ENCODE peak calls at places on chromosomes 12 and 14, in ten cellular contexts. H is ovary, U is endothelial cell of umbilical vein, F is right lobe of liver, T is thyroid gland, W is A549, S is stomach, X is suprapubic skin, L is lower leg skin, K is tibial nerve. Z is an unnamed sample.

GRCh38 chr14:66496911-66497310 is 10.7 kb downstream of the CCDC196 start:
- DNase-seq in H (no peak), X (no peak), U (no peak), K (no peak), L (no peak), W (no peak), S (no peak), F (no peak), T (no peak), Z (no peak)

GRCh38 chr12:68352067-68352466 is 19.9 kb upstream of the MDM1 start:
- DNase-seq in L (no peak), X (no peak), K (no peak), U (peak), S (no peak), W (peak), H (no peak), F (no peak), T (no peak), Z (no peak)

GRCh38 chr12:75208851-75209781 is 523 bp downstream of the KCNC2 start:
- DNase-seq in X (no peak), W (peak), K (no peak), L (no peak), F (no peak), H (no peak), T (no peak), S (no peak), U (peak), Z (no peak)

GRCh38 chr12:5012337-5012736 is 31.3 kb upstream of the KCNA5 start:
- DNase-seq in L (no peak), F (no peak), X (no peak), U (no peak), H (no peak), S (no peak), T (no peak), K (no peak), W (no peak), Z (no peak)

GRCh38 chr12:115872919-115873357 is 404.6 kb downstream of the MED13L start:
- DNase-seq in K (no peak), T (peak), L (no peak), W (peak), S (peak), H (no peak), U (no peak), F (no peak), X (no peak), Z (peak)

GRCh38 chr12:68587448-68587873 is 23.2 kb upstream of the RAP1B start:
- DNase-seq in T (no peak), L (no peak), H (no peak), F (no peak), X (no peak), U (no peak), K (no peak), S (no peak), W (no peak), Z (no peak)

GRCh38 chr14:20684662-20685456 is 499 bp downstream of the RNASE4 start:
- DNase-seq in F (peak), L (peak), T (peak), U (no peak), W (peak), X (no peak), S (peak), H (peak), K (no peak), Z (peak)

GRCh38 chr12:122058750-122059149 is 19.8 kb upstream of the MLXIP start:
- DNase-seq in F (no peak), H (no peak), W (no peak), U (peak), T (no peak), K (no peak), S (no peak), X (no peak), L (no peak), Z (no peak)

GRCh38 chr12:57237952-57238853 is 8.7 kb downstream of the SHMT2 start:
- DNase-seq in K (no peak), L (no peak), F (no peak), T (no peak), U (no peak), W (no peak), S (no peak), H (no peak), X (no peak), Z (peak)

GRCh38 chr14:95686935-95687334 is 709 bp downstream of the TCL1B start:
- DNase-seq in H (no peak), K (no peak), L (peak), U (no peak), W (no peak), T (no peak), S (no peak), F (no peak), X (no peak), Z (no peak)

GRCh38 chr12:42023733-42024494 is 120.8 kb downstream of the GXYLT1 start:
- DNase-seq in T (peak), S (peak), L (peak), H (peak), U (peak), K (peak), W (peak), X (peak), F (peak), Z (peak)

GRCh38 chr12:44876554-44877275 is 600 bp upstream of the NELL2 start:
- DNase-seq in F (no peak), U (no peak), H (no peak), S (no peak), T (peak), W (peak), K (no peak), X (no peak), L (no peak), Z (no peak)

GRCh38 chr12:96063046-96063445 is 27.7 kb upstream of the LTA4H start:
- DNase-seq in H (no peak), T (no peak), W (peak), X (no peak), F (no peak), K (no peak), L (peak), U (peak), S (no peak), Z (no peak)

GRCh38 chr12:12685305-12685704 is 10.7 kb downstream of the GPR19 start:
- DNase-seq in H (no peak), S (no peak), W (no peak), T (no peak), K (no peak), U (no peak), F (no peak), X (no peak), L (no peak), Z (no peak)

GRCh38 chr12:83954071-83954789 is 958.4 kb downstream of the SLC6A15 start:
- DNase-seq in K (no peak), F (no peak), W (no peak), U (no peak), L (no peak), S (no peak), X (no peak), T (no peak), H (no peak), Z (no peak)

GRCh38 chr12:83960767-83961166 is 951.8 kb downstream of the SLC6A15 start:
- DNase-seq in W (no peak), S (no peak), U (no peak), L (no peak), K (no peak), F (no peak), X (no peak), H (no peak), T (no peak), Z (no peak)

GRCh38 chr12:83958997-83959396 is 953.6 kb downstream of the SLC6A15 start:
- DNase-seq in H (no peak), W (no peak), L (no peak), S (no peak), F (no peak), T (no peak), X (no peak), U (no peak), K (no peak), Z (no peak)

DNA sequence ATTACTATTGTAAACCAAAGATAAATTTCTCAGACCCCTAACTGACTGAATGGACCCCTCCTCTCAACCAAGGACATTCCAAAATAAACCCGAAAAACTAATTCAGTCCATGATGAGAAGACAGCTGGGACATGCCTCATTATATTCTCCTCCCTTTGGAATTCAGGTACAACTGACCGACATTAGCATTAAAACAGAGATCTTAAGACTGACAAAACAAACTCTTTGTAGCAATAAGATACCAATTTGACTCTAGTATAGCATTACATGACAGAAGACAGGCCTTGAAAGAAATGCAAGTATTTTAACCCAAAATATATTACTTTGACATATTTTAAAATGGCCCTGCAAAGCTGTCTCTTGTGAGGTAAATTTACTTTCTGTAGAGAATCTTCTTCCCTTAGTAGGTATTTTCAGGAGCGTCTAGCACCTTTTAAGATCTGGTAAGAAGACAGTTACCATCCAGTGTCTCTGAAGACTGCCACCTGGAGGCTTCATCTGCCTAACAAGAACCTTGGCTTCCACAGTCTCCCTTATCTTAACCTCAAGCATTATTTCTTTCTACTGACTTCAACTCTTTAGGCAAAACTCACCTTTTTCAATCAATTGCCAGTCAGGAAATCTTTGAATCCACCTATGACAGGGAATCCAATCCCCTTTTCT is 957.5 kb downstream of the SLC6A15 start:
- DNase-seq in H (no peak), T (no peak), L (no peak), W (peak), F (no peak), K (no peak), U (no peak), X (no peak), S (no peak), Z (no peak)
- TF ChIP-seq CTCF in H (no peak), T (no peak), L (no peak), W (peak), F (peak), K (no peak), U (no peak), X (no peak), S (no peak), Z (no peak)

GRCh38 chr12:6852651-6853354 is 853 bp downstream of the USP5 start:
- DNase-seq in K (no peak), F (no peak), L (no peak), U (peak), S (peak), X (no peak), T (no peak), W (peak), H (peak), Z (peak)
- TF ChIP-seq POLR2A in K (no peak), F (no peak), L (no peak), U (no peak), S (no peak), X (no peak), T (no peak), W (no peak), H (peak), Z (no peak)

GRCh38 chr12:59164226-59164625 is 243.9 kb upstream of the LRIG3 start:
- DNase-seq in U (no peak), K (no peak), H (no peak), S (no peak), F (no peak), L (no peak), T (no peak), X (no peak), W (no peak), Z (no peak)

GRCh38 chr12:59166457-59166856 is 246.2 kb upstream of the LRIG3 start:
- DNase-seq in F (no peak), X (no peak), U (no peak), L (no peak), T (no peak), H (no peak), K (no peak), S (no peak), W (no peak), Z (no peak)

GRCh38 chr12:59164991-59165718 is 244.9 kb upstream of the LRIG3 start:
- DNase-seq in F (no peak), H (no peak), X (no peak), L (no peak), S (no peak), K (no peak), W (peak), U (peak), T (no peak), Z (no peak)
- TF ChIP-seq CTCF in F (peak), H (no peak), X (no peak), L (no peak), S (peak), K (peak), W (peak), U (peak), T (no peak), Z (peak)

DNA sequence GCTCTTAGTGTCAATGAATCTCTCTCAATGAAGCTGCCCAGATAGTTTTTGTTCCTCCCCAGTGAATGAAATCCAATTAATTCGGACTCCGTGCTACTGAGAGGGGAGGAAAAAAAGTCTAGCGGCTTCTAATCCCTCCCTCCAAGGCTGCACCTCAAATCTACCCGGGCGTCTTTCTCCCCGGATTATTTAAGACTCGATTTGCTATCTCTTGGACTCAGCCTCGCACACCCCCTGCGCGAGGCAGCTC is 134 bp downstream of the DUSP6 start:
- DNase-seq in W (no peak), X (no peak), L (no peak), U (no peak), K (no peak), F (no peak), H (no peak), T (no peak), S (no peak), Z (no peak)
- TF ChIP-seq POLR2A in W (no peak), X (peak), L (no peak), U (peak), K (no peak), F (peak), H (no peak), T (no peak), S (no peak), Z (peak)

GRCh38 chr14:76473381-76474263 is 97.7 kb downstream of the ESRRB start:
- DNase-seq in T (peak), K (no peak), X (no peak), L (no peak), U (no peak), S (no peak), F (no peak), H (no peak), W (no peak), Z (no peak)
- TF ChIP-seq CTCF in T (no peak), K (no peak), X (no peak), L (no peak), U (peak), S (no peak), F (no peak), H (no peak), W (no peak), Z (peak)

GRCh38 chr14:51500776-51501175 is 150.9 kb upstream of the FRMD6 start:
- DNase-seq in L (no peak), X (no peak), S (no peak), H (no peak), K (no peak), F (no peak), U (peak), W (no peak), T (no peak), Z (no peak)

GRCh38 chr14:51501746-51502145 is 150.0 kb upstream of the FRMD6 start:
- DNase-seq in K (no peak), X (no peak), W (no peak), S (no peak), F (no peak), T (no peak), U (no peak), H (no peak), L (no peak), Z (no peak)

GRCh38 chr14:51495319-51495718 is 156.4 kb upstream of the FRMD6 start:
- DNase-seq in T (no peak), K (no peak), U (peak), X (no peak), S (no peak), F (no peak), W (no peak), H (no peak), L (no peak), Z (no peak)

GRCh38 chr14:51498411-51499227 is 153.1 kb upstream of the FRMD6 start:
- DNase-seq in T (peak), H (no peak), S (no peak), F (peak), W (no peak), L (no peak), U (no peak), K (no peak), X (no peak), Z (no peak)
- TF ChIP-seq POLR2A in T (no peak), H (no peak), S (no peak), F (no peak), W (no peak), L (no peak), U (no peak), K (no peak), X (no peak), Z (no peak)

DNA sequence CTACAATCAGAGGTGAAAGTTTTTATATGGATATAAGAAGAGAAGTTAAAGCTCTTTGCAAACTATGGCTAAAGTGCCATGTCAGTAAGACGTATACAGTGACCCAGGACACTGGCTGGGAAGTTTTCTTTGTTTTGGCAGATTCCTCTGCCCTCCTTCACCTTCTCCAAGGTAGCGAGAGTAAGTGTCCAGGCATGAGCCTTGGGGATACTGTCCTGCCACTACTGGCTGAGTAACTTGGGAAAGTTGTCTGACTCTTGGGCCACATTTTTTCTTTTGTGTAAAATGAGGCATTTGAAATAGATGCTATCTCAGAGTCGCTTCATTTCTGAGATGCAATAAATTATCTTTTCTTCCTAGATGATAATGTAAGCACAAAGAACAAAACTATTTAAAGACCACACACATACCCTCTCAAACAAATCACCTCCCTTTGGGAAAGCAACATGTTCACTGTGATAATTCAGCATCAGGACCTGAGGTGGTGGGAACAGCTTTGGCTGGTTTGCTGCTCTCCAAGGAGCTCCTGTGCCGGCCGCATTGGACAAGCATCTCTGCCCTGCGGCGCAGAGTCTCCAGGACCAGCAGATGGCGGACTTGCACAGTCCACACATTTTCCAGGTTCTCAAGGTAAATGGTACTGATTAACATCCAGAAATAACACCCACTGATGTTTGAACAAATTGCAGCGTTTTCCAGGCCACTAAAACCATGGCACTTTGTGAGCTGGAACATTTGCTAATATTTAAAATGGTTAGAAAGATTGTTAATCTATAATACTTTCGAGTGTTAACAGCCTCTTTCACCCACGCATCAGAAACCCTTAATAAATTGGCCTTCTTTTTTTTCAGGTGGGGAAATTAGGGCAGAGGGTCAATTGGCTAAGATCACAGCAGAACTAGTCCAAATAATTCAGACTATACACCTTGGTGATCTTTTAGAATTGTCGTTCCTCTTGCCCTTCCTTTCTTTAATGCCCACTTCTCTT is 106.2 kb downstream of the PTCSC3 start:
- DNase-seq in H (no peak), T (peak), S (peak), L (no peak), W (peak), U (peak), K (peak), X (no peak), F (peak), Z (peak)
- TF ChIP-seq CTCF in H (no peak), T (peak), S (peak), L (no peak), W (peak), U (peak), K (peak), X (peak), F (peak), Z (peak)

DNA sequence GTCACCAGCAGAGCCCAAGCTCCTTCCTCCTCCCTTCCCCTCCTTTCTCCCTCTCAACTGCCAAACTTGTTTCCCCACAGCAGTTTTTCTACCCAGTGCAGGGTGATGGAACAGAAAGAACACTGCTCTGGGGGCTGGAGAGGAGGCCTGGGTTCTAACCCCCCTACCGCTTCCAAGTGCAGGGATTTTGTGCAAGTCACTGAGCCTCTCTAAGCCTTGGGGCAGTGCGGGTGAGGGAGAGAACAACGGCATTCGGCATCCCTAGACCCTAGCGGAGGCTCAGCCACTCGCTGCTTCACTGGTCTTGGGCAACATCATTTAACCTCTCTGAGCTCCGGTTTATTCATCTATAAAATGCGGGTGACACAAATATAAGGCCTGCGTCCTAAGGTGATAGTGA is 15.9 kb upstream of the ASIC1 start:
- DNase-seq in X (no peak), W (no peak), K (no peak), T (no peak), F (no peak), S (no peak), L (peak), H (no peak), U (no peak), Z (no peak)
- TF ChIP-seq POLR2A in X (no peak), W (no peak), K (no peak), T (no peak), F (no peak), S (no peak), L (no peak), H (no peak), U (no peak), Z (no peak)

GRCh38 chr12:102917026-102917787 is at the start of gene PAH:
- DNase-seq in H (peak), S (peak), U (no peak), K (no peak), F (peak), X (no peak), W (no peak), L (peak), T (peak), Z (peak)
- TF ChIP-seq CTCF in H (no peak), S (no peak), U (no peak), K (no peak), F (peak), X (no peak), W (no peak), L (no peak), T (no peak), Z (no peak)

GRCh38 chr12:104456417-104456949 is at the start of gene CHST11:
- DNase-seq in L (peak), W (peak), U (peak), F (peak), T (peak), X (peak), K (peak), S (peak), H (peak), Z (peak)
- TF ChIP-seq POLR2A in L (no peak), W (no peak), U (no peak), F (no peak), T (peak), X (no peak), K (no peak), S (no peak), H (no peak), Z (peak)

Z was measured in transverse colon.